ENCODE peak calls at places on chromosomes 7 and 10, in six cellular contexts. G, N, E, T, X and J are unnamed samples.

GRCh38 chr10:15672469-15672868 is 47.3 kb downstream of the ITGA8 start:
- DNase-seq in X (no peak), E (no peak), G (no peak), T (no peak), N (no peak), J (no peak)

GRCh38 chr10:86001521-86001920 is 365.1 kb downstream of the GRID1 start:
- DNase-seq in X (no peak), N (no peak), G (no peak), T (no peak), E (no peak), J (peak)

GRCh38 chr7:70338061-70338460 is 739.8 kb downstream of the AUTS2 start:
- DNase-seq in N (no peak), G (no peak), X (no peak), T (no peak), E (no peak), J (no peak)

GRCh38 chr10:22552888-22553378 is 161.4 kb downstream of the PIP4K2A start:
- DNase-seq in G (no peak), N (peak), E (no peak), T (no peak), X (no peak), J (no peak)

GRCh38 chr10:42962120-42962901 is 114.6 kb upstream of the RET start:
- DNase-seq in T (no peak), G (peak), X (peak), E (no peak), N (no peak), J (no peak)

GRCh38 chr10:8049874-8050560 is 4.5 kb upstream of the GATA3 start:
- DNase-seq in N (no peak), G (no peak), T (no peak), E (no peak), X (no peak), J (no peak)

GRCh38 chr10:100655760-100656421 is 89.5 kb upstream of the PAX2 start:
- DNase-seq in T (no peak), E (no peak), G (no peak), X (no peak), N (no peak), J (no peak)

GRCh38 chr10:91758303-91759146 is 39.7 kb upstream of the TNKS2 start:
- DNase-seq in N (peak), T (no peak), X (no peak), G (no peak), E (no peak), J (peak)

GRCh38 chr7:36686499-36686898 is 37.8 kb downstream of the AOAH start:
- DNase-seq in E (no peak), X (no peak), G (no peak), N (no peak), T (peak), J (no peak)